ENCODE peak calls at places on chromosomes 13 and 19, in four cellular contexts. Y is activated CD8-positive, alpha-beta T cell treated with anti-CD3 and anti-CD28 coated beads for 36 hours; W is AG10803; B is heart right ventricle. H is an unnamed sample.

GRCh38 chr19:38004505-38005223 is 97.7 kb downstream of the SIPA1L3 start:
- DNase-seq in B (peak; percentile 90), W (peak; percentile 97), Y (peak; percentile 17), H (peak; percentile 76)

GRCh38 chr13:29162638-29163037 is 342.5 kb downstream of the MTUS2 start:
- DNase-seq in Y (no peak), W (peak; percentile 61), B (no peak), H (no peak)

GRCh38 chr13:40490086-40490723 is 176.2 kb downstream of the FOXO1 start:
- DNase-seq in B (no peak), Y (peak; percentile 70), W (no peak), H (no peak)

GRCh38 chr13:36297259-36297599 is 385 bp downstream of the CCDC169 start:
- DNase-seq in B (no peak), Y (no peak), W (peak; percentile 32), H (peak; percentile 32)

GRCh38 chr13:95494082-95494681 is 58.3 kb upstream of the CLDN10 start:
- DNase-seq in B (peak; percentile 16), Y (no peak), W (peak; percentile 63), H (peak; percentile 44)

GRCh38 chr13:70249332-70250064 is 141.2 kb upstream of the KLHL1 start:
- DNase-seq in B (no peak), W (no peak), Y (no peak), H (no peak)

GRCh38 chr19:47494211-47494547 is 10.2 kb upstream of the KPTN start:
- DNase-seq in B (no peak), Y (no peak), W (no peak), H (no peak)

GRCh38 chr13:111976474-111977183 is 90.3 kb upstream of the SOX1 start:
- DNase-seq in B (no peak), Y (no peak), W (no peak), H (no peak)

GRCh38 chr13:25678398-25678797 is 306.6 kb downstream of the ATP8A2 start:
- DNase-seq in Y (peak; percentile 4), W (no peak), B (no peak), H (no peak)

GRCh38 chr19:50318438-50318837 is 10.7 kb downstream of the KCNC3 start:
- DNase-seq in B (no peak), Y (no peak), W (no peak), H (no peak)

GRCh38 chr19:50313812-50314536 is 15.2 kb downstream of the KCNC3 start:
- DNase-seq in B (no peak), W (no peak), Y (no peak), H (no peak)

GRCh38 chr19:50314724-50315700 is 14.2 kb downstream of the KCNC3 start:
- DNase-seq in W (no peak), B (no peak), Y (no peak), H (no peak)

GRCh38 chr19:50317115-50317514 is 12.1 kb downstream of the KCNC3 start:
- DNase-seq in W (no peak), B (no peak), Y (no peak), H (peak; percentile 3)

GRCh38 chr19:50315773-50316448 is 13.3 kb downstream of the KCNC3 start:
- DNase-seq in Y (peak; percentile 76), B (no peak), W (no peak), H (peak; percentile 86)
- TF ChIP-seq CTCF in Y (no peak), B (no peak), W (no peak), H (no peak)

DNA sequence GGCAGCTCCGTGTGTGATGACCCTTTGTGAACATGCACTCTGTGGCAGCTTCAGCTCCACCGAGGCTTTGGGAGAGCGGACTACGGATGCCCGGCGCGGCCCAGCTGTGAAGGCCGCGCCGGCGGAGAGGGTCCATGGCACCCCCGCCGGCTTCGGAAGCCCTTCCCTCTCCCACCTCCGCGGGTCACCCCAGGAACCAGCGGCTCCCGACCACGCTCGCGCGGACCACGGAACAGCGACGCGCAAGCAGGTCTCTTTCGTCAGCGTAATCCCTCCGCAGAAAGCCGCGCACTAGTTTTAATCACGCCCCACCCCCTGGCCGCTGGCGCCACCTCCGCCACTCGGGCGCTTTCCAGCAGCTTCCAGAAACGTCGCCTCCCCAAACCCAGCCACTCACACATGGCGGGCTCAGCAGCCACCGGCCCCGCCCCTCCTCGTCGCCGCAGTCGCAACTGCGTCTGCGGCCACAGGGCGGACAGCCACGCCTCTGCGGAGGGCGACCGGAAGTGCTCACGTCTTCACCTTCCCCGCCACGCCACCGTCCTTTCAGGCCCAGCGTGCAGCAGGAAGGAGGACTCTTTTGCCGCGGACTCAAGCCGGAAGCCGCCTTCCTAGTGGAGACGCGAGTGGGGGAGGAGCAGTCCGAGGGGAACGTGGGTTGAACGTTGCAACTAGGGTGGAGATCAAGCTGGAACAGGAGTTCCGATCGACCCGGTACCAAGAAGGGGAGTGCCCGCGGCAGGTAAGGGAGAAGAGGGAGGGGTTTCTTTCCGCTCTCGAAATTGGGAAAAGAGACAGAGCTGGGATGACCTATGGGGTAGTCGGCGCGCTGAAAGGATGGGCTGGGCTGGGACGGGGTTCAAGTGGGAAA is at the start of gene USPL1:
- DNase-seq in Y (peak; percentile 98), B (peak; percentile 99), W (peak; percentile 100), H (peak; percentile 92)
- TF ChIP-seq CTCF in Y (no peak), B (peak; percentile 15), W (no peak), H (no peak)

GRCh38 chr19:4343056-4343844 is at the start of gene MPND:
- DNase-seq in W (peak; percentile 67), B (peak; percentile 94), Y (peak; percentile 95), H (peak; percentile 96)
- TF ChIP-seq CTCF in W (peak; percentile 46), B (no peak), Y (peak; percentile 27), H (no peak)

GRCh38 chr19:42325896-42326771 is 699 bp downstream of the MEGF8 start:
- DNase-seq in Y (peak; percentile 43), B (no peak), W (no peak), H (peak; percentile 63)
- TF ChIP-seq CTCF in Y (no peak), B (no peak), W (peak; percentile 3), H (no peak)